ENCODE peak calls at places on chromosomes 1 and 21, in six cellular contexts. R, T, L, E, B and Z are unnamed samples.

GRCh38 chr1:16122916-16123315 is 33.0 kb downstream of the EPHA2 start:
- DNase-seq in R (no peak), T (peak), L (no peak), E (peak), B (no peak), Z (peak)

GRCh38 chr1:42674214-42674613 is 8.0 kb upstream of the YBX1 start:
- DNase-seq in R (no peak), T (no peak), L (no peak), E (no peak), B (no peak), Z (no peak)

GRCh38 chr1:150408800-150409199 is 44.9 kb downstream of the RPRD2 start:
- DNase-seq in R (no peak), T (no peak), L (no peak), E (no peak), B (no peak), Z (no peak)

GRCh38 chr1:161166669-161167548 is 683 bp downstream of the PPOX start:
- DNase-seq in R (no peak), T (no peak), L (no peak), E (peak), B (no peak), Z (no peak)

GRCh38 chr1:169064103-169064502 is 42.4 kb upstream of the ATP1B1 start:
- DNase-seq in R (no peak), T (no peak), L (no peak), E (no peak), B (no peak), Z (no peak)

GRCh38 chr1:65469126-65469888 is 48.8 kb downstream of the LEPR start:
- DNase-seq in R (no peak), T (no peak), L (no peak), E (no peak), B (no peak), Z (peak)

GRCh38 chr1:82920418-82921248 is 1078.3 kb downstream of the TTLL7 start:
- DNase-seq in R (no peak), T (no peak), L (no peak), E (peak), B (no peak), Z (peak)

GRCh38 chr1:43853161-43853921 is 80.3 kb upstream of the ARTN start:
- DNase-seq in R (peak), T (peak), L (no peak), E (peak), B (no peak), Z (peak)

GRCh38 chr1:202170726-202171125 is 10.3 kb upstream of the PTPN7 start:
- DNase-seq in R (no peak), T (no peak), L (no peak), E (no peak), B (no peak), Z (no peak)

GRCh38 chr1:67791686-67792475 is 41.4 kb downstream of the GNG12 start:
- DNase-seq in R (no peak), T (no peak), L (no peak), E (peak), B (no peak), Z (peak)

GRCh38 chr21:35982717-35983116 is 77.6 kb downstream of the SETD4 start:
- DNase-seq in R (no peak), T (no peak), L (no peak), E (no peak), B (no peak), Z (no peak)

GRCh38 chr1:22949807-22950462 is 22.7 kb downstream of the LACTBL1 start:
- DNase-seq in R (no peak), T (no peak), L (no peak), E (no peak), B (no peak), Z (no peak)

GRCh38 chr1:93579891-93580290 is 101.7 kb downstream of the BCAR3 start:
- DNase-seq in R (no peak), T (no peak), L (no peak), E (peak), B (no peak), Z (peak)

GRCh38 chr1:229846351-229846750 is 220.3 kb downstream of the URB2 start:
- DNase-seq in R (no peak), T (no peak), L (no peak), E (no peak), B (no peak), Z (no peak)

GRCh38 chr1:205108464-205108863 is 13.3 kb downstream of the RBBP5 start:
- DNase-seq in R (no peak), T (no peak), L (no peak), E (no peak), B (no peak), Z (peak)

GRCh38 chr21:33968082-33968997 is 52.7 kb upstream of the ATP5PO start:
- DNase-seq in R (no peak), T (no peak), L (no peak), E (peak), B (no peak), Z (peak)

GRCh38 chr1:51088474-51088873 is 13.6 kb upstream of the C1orf185 start:
- DNase-seq in R (no peak), T (no peak), L (no peak), E (peak), B (no peak), Z (no peak)

GRCh38 chr1:39892611-39893595 is 8.8 kb downstream of the MYCL start:
- DNase-seq in R (no peak), T (no peak), L (no peak), E (peak), B (no peak), Z (peak)

GRCh38 chr1:89698020-89698560 is 65.2 kb downstream of the LRRC8C start:
- DNase-seq in R (no peak), T (no peak), L (no peak), E (no peak), B (no peak), Z (no peak)